ENCODE peak calls at places on chromosomes 11 and 22, in five cellular contexts. One of them, this sample, is unnamed.

GRCh38 chr11:96293583-96293982 is 49.4 kb downstream of the MAML2 start:
- ATAC-seq in upper lobe of left lung: no peak
- ATAC-seq in HepG2: no peak
- ATAC-seq in K562: no peak
- ATAC-seq in GM12878: peak
- ATAC-seq in this sample: no peak

GRCh38 chr11:1559103-1559951 is 12.7 kb downstream of the DUSP8 start:
- ATAC-seq in HepG2: no peak
- ATAC-seq in GM12878: peak
- ATAC-seq in K562: no peak
- ATAC-seq in upper lobe of left lung: peak
- ATAC-seq in this sample: peak

GRCh38 chr22:44437493-44438015 is 60.5 kb downstream of the RTL6 start:
- ATAC-seq in K562: no peak
- ATAC-seq in GM12878: no peak
- ATAC-seq in HepG2: no peak
- ATAC-seq in upper lobe of left lung: no peak
- ATAC-seq in this sample: no peak

GRCh38 chr11:28636566-28636965 is 528.4 kb downstream of the METTL15 start:
- ATAC-seq in upper lobe of left lung: no peak
- ATAC-seq in K562: no peak
- ATAC-seq in HepG2: no peak
- ATAC-seq in GM12878: no peak
- ATAC-seq in this sample: no peak

GRCh38 chr22:24291538-24292201 is 21.0 kb downstream of the SPECC1L start:
- ATAC-seq in GM12878: peak
- ATAC-seq in K562: no peak
- ATAC-seq in upper lobe of left lung: no peak
- ATAC-seq in HepG2: no peak
- ATAC-seq in this sample: no peak

GRCh38 chr11:3773180-3773579 is 24.2 kb downstream of the NUP98 start:
- ATAC-seq in K562: no peak
- ATAC-seq in GM12878: no peak
- ATAC-seq in upper lobe of left lung: no peak
- ATAC-seq in HepG2: no peak
- ATAC-seq in this sample: no peak

GRCh38 chr22:20638143-20638870 is 130.9 kb downstream of the MED15 start:
- ATAC-seq in GM12878: no peak
- ATAC-seq in HepG2: no peak
- ATAC-seq in upper lobe of left lung: no peak
- ATAC-seq in K562: no peak
- ATAC-seq in this sample: no peak

GRCh38 chr11:889261-889660 is 21.3 kb downstream of the CHID1 start:
- ATAC-seq in upper lobe of left lung: no peak
- ATAC-seq in GM12878: no peak
- ATAC-seq in K562: no peak
- ATAC-seq in HepG2: peak
- ATAC-seq in this sample: no peak

GRCh38 chr22:19691007-19691720 is 23.1 kb upstream of the SEPTIN5 start:
- ATAC-seq in GM12878: no peak
- ATAC-seq in upper lobe of left lung: no peak
- ATAC-seq in HepG2: no peak
- ATAC-seq in K562: no peak
- ATAC-seq in this sample: no peak

GRCh38 chr11:106988151-106988806 is 30.0 kb downstream of the GUCY1A2 start:
- ATAC-seq in GM12878: peak
- ATAC-seq in HepG2: no peak
- ATAC-seq in upper lobe of left lung: peak
- ATAC-seq in K562: no peak
- ATAC-seq in this sample: peak

GRCh38 chr22:35782504-35782903 is 64.8 kb downstream of the APOL5 start:
- ATAC-seq in HepG2: no peak
- ATAC-seq in upper lobe of left lung: no peak
- ATAC-seq in K562: no peak
- ATAC-seq in GM12878: no peak
- ATAC-seq in this sample: no peak

GRCh38 chr11:34564406-34564805 is 50.8 kb upstream of the ELF5 start:
- ATAC-seq in HepG2: no peak
- ATAC-seq in upper lobe of left lung: no peak
- ATAC-seq in K562: no peak
- ATAC-seq in GM12878: no peak
- ATAC-seq in this sample: no peak

GRCh38 chr11:1988174-1988573 is 9.5 kb downstream of the H19 start:
- ATAC-seq in K562: no peak
- ATAC-seq in GM12878: no peak
- ATAC-seq in HepG2: peak
- ATAC-seq in upper lobe of left lung: no peak
- ATAC-seq in this sample: no peak

GRCh38 chr22:23583836-23584235 is 3.7 kb upstream of the IGLL1 start:
- ATAC-seq in K562: no peak
- ATAC-seq in upper lobe of left lung: no peak
- ATAC-seq in GM12878: no peak
- ATAC-seq in HepG2: no peak
- ATAC-seq in this sample: no peak

GRCh38 chr11:10348650-10349280 is 43.9 kb downstream of the ADM start:
- ATAC-seq in K562: no peak
- ATAC-seq in GM12878: no peak
- ATAC-seq in upper lobe of left lung: no peak
- ATAC-seq in HepG2: no peak
- ATAC-seq in this sample: peak

GRCh38 chr11:70014291-70014690 is 63.8 kb upstream of the ANO1 start:
- ATAC-seq in GM12878: no peak
- ATAC-seq in K562: no peak
- ATAC-seq in HepG2: no peak
- ATAC-seq in upper lobe of left lung: no peak
- ATAC-seq in this sample: no peak

GRCh38 chr11:567629-568258 is 7.0 kb downstream of the RASSF7 start:
- ATAC-seq in K562: no peak
- ATAC-seq in HepG2: peak
- ATAC-seq in GM12878: no peak
- ATAC-seq in upper lobe of left lung: no peak
- ATAC-seq in this sample: no peak

GRCh38 chr11:12149672-12150225 is 39.4 kb downstream of the MICAL2 start:
- ATAC-seq in HepG2: peak
- ATAC-seq in K562: peak
- ATAC-seq in GM12878: peak
- ATAC-seq in upper lobe of left lung: no peak
- ATAC-seq in this sample: no peak

DNA sequence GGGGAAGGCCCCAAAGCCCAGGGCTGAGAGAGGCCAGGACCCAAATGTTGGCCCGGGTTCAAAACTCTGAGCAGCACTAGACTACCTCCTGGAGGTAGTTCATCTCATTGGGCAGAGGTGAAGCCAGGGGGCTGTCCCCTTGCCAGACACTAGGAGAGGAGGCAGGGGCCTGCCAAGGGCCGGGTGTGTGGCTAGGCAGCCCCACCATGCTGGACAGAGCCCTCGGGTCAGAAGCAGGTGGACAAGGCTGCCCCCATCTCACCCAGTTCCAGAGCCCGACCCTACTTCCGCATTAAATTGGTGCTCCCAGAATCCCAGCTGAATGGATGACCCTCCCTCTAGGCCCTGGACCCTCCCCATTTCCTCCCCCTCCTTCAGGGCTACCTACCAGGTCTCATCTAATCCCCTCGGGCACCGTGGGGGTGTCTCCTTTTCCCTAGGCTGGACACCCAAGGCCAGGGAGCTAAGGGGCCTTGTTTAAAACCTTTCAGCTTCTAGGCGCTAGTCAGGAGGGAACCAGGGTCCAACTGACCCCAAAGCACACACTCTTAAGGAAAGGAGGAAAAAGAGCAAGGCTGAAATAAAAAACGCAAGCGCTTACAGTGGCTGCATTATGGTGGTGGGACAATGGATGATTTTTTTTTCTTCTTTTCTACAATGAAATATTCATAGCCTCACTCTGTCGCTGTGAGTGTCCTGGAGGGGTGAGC is 72.1 kb upstream of the TCF20 start:
- ATAC-seq in K562: no peak
- ATAC-seq in upper lobe of left lung: no peak
- ATAC-seq in HepG2: no peak
- ATAC-seq in GM12878: no peak
- ATAC-seq in this sample: no peak
- TF ChIP-seq EP300 in K562: no peak
- TF ChIP-seq EP300 in upper lobe of left lung: no peak
- TF ChIP-seq EP300 in HepG2: no peak
- TF ChIP-seq EP300 in GM12878: no peak
- TF ChIP-seq EP300 in this sample: no peak

GRCh38 chr11:94926698-94927237 is 46.6 kb downstream of the CWC15 start:
- ATAC-seq in GM12878: no peak
- ATAC-seq in K562: no peak
- ATAC-seq in upper lobe of left lung: peak
- ATAC-seq in HepG2: no peak
- ATAC-seq in this sample: peak
- TF ChIP-seq POLR2AphosphoS5 in GM12878: no peak
- TF ChIP-seq POLR2AphosphoS5 in K562: no peak
- TF ChIP-seq POLR2AphosphoS5 in upper lobe of left lung: peak
- TF ChIP-seq POLR2AphosphoS5 in HepG2: no peak
- TF ChIP-seq POLR2AphosphoS5 in this sample: peak

GRCh38 chr11:135033545-135033944 is 621.5 kb upstream of the B3GAT1 start:
- ATAC-seq in HepG2: peak
- ATAC-seq in upper lobe of left lung: no peak
- ATAC-seq in K562: peak
- ATAC-seq in GM12878: no peak
- ATAC-seq in this sample: no peak
- TF ChIP-seq CTCF in HepG2: peak
- TF ChIP-seq CTCF in upper lobe of left lung: no peak
- TF ChIP-seq CTCF in K562: peak
- TF ChIP-seq CTCF in GM12878: no peak
- TF ChIP-seq CTCF in this sample: no peak

GRCh38 chr11:61447601-61448551 is 18.0 kb downstream of the SDHAF2 start:
- ATAC-seq in K562: no peak
- ATAC-seq in upper lobe of left lung: no peak
- ATAC-seq in HepG2: no peak
- ATAC-seq in GM12878: no peak
- ATAC-seq in this sample: peak
- TF ChIP-seq EP300 in K562: no peak
- TF ChIP-seq EP300 in upper lobe of left lung: no peak
- TF ChIP-seq EP300 in HepG2: no peak
- TF ChIP-seq EP300 in GM12878: no peak
- TF ChIP-seq EP300 in this sample: no peak

DNA sequence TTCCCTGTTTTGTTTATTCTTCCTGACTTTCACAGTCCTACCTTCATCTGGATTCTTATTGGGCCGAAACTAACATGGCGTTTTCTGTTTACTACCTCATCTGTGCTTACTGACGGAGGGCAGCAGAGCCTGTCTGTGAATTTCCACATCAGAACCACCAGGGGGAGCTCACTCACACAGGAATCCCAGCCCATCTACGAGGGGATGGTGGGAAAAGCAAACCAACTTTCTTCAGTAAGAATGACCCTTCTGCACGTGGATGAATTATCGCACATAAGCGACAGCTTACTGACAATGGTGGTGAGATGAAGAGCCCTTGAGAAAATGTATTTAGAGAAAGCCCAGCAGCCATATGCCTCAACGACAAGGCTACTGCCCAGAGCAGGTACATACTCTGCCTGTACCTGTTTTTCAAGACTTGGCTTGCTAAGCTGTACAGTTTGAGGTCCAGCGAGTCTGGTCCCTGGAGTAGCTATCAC is 42.5 kb downstream of the LARGE2 start:
- ATAC-seq in upper lobe of left lung: peak
- ATAC-seq in GM12878: peak
- ATAC-seq in HepG2: peak
- ATAC-seq in K562: peak
- ATAC-seq in this sample: peak
- TF ChIP-seq POLR2AphosphoS5 in upper lobe of left lung: no peak
- TF ChIP-seq POLR2AphosphoS5 in GM12878: no peak
- TF ChIP-seq POLR2AphosphoS5 in HepG2: no peak
- TF ChIP-seq POLR2AphosphoS5 in K562: no peak
- TF ChIP-seq POLR2AphosphoS5 in this sample: peak

DNA sequence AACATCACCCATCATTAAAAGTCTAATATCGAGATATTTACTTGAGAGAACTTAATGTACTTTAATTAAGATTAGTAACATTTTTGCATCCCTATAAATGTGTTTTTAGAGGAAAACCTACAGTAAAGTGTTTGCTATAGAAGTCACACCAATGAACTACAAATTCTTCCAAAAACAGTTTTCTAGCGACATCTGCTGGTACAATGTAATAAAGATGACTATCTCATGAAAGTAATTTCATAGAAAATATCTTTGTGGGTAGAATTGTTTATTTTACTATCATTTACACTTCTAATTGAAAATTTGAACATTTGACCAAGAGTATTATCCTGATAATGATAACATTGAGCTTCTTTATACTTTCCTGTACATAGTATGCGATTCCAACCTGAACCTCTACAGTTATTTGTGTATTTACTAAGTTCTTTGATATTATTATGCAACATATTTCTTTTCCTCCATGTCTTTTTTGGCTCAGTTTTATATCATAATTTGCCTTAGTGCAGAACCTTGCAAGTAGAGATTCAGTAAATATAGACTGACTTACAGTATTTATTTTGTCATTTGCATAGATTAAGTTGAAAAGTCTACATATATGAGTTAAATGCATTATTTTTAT is 252.7 kb downstream of the TMEM135 start:
- ATAC-seq in GM12878: peak
- ATAC-seq in HepG2: no peak
- ATAC-seq in upper lobe of left lung: no peak
- ATAC-seq in K562: peak
- ATAC-seq in this sample: no peak
- TF ChIP-seq CTCF in GM12878: peak
- TF ChIP-seq CTCF in HepG2: peak
- TF ChIP-seq CTCF in upper lobe of left lung: no peak
- TF ChIP-seq CTCF in K562: peak
- TF ChIP-seq CTCF in this sample: peak

GRCh38 chr11:117286588-117286987 is 4.6 kb upstream of the BACE1-AS start:
- ATAC-seq in upper lobe of left lung: no peak
- ATAC-seq in HepG2: no peak
- ATAC-seq in K562: no peak
- ATAC-seq in GM12878: no peak
- ATAC-seq in this sample: no peak

GRCh38 chr11:117290809-117291396 is at the start of gene BACE1-AS:
- ATAC-seq in K562: no peak
- ATAC-seq in HepG2: no peak
- ATAC-seq in upper lobe of left lung: no peak
- ATAC-seq in GM12878: no peak
- ATAC-seq in this sample: no peak

GRCh38 chr11:117292616-117293015 is 1.5 kb downstream of the BACE1-AS start:
- ATAC-seq in HepG2: no peak
- ATAC-seq in upper lobe of left lung: no peak
- ATAC-seq in GM12878: no peak
- ATAC-seq in K562: no peak
- ATAC-seq in this sample: no peak

GRCh38 chr11:117287668-117288067 is 3.5 kb upstream of the BACE1-AS start:
- ATAC-seq in GM12878: no peak
- ATAC-seq in upper lobe of left lung: no peak
- ATAC-seq in K562: no peak
- ATAC-seq in HepG2: no peak
- ATAC-seq in this sample: no peak

GRCh38 chr11:117289795-117290194 is 1.4 kb upstream of the BACE1-AS start:
- ATAC-seq in K562: no peak
- ATAC-seq in upper lobe of left lung: no peak
- ATAC-seq in GM12878: no peak
- ATAC-seq in HepG2: no peak
- ATAC-seq in this sample: no peak
- TF ChIP-seq EP300 in K562: no peak
- TF ChIP-seq EP300 in upper lobe of left lung: no peak
- TF ChIP-seq EP300 in GM12878: no peak
- TF ChIP-seq EP300 in HepG2: no peak
- TF ChIP-seq EP300 in this sample: no peak

This sample was measured in gastroesophageal sphincter.